ENCODE peak calls at places on chromosomes 3 and 15, in four cellular contexts. One of them, this sample, is unnamed.

GRCh38 chr3:109275702-109276293 is 40.5 kb downstream of the DPPA2 start:
- DNase-seq in K562: peak; percentile 24
- DNase-seq in GM12878: no peak
- DNase-seq in HepG2: peak; percentile 42
- DNase-seq in this sample: peak; percentile 41

GRCh38 chr3:161503271-161503670 is 6.7 kb downstream of the OTOL1 start:
- DNase-seq in GM12878: no peak
- DNase-seq in HepG2: no peak
- DNase-seq in K562: no peak
- DNase-seq in this sample: no peak

GRCh38 chr3:169268286-169268776 is 395.2 kb downstream of the MECOM start:
- DNase-seq in HepG2: no peak
- DNase-seq in K562: no peak
- DNase-seq in GM12878: no peak
- DNase-seq in this sample: no peak

GRCh38 chr15:38888701-38889154 is 324.1 kb upstream of the RASGRP1 start:
- DNase-seq in HepG2: no peak
- DNase-seq in K562: no peak
- DNase-seq in GM12878: no peak
- DNase-seq in this sample: no peak

GRCh38 chr3:127815641-127816605 is 6.4 kb downstream of the MGLL start:
- DNase-seq in HepG2: no peak
- DNase-seq in GM12878: no peak
- DNase-seq in K562: no peak
- DNase-seq in this sample: no peak

GRCh38 chr15:76150508-76150907 is 90.7 kb downstream of the TMEM266 start:
- DNase-seq in HepG2: no peak
- DNase-seq in GM12878: no peak
- DNase-seq in K562: no peak
- DNase-seq in this sample: no peak

GRCh38 chr3:57691411-57692133 is 1.3 kb downstream of the DENND6A start:
- DNase-seq in HepG2: no peak
- DNase-seq in K562: no peak
- DNase-seq in GM12878: no peak
- DNase-seq in this sample: no peak

GRCh38 chr3:125039041-125039896 is 16.5 kb downstream of the HEG1 start:
- DNase-seq in HepG2: no peak
- DNase-seq in GM12878: no peak
- DNase-seq in K562: no peak
- DNase-seq in this sample: no peak

GRCh38 chr3:179451335-179452165 is at the start of gene GNB4:
- DNase-seq in K562: peak; percentile 88
- DNase-seq in GM12878: no peak
- DNase-seq in HepG2: no peak
- DNase-seq in this sample: peak; percentile 74

GRCh38 chr3:184567924-184568590 is 6.5 kb downstream of the EPHB3 start:
- DNase-seq in HepG2: no peak
- DNase-seq in K562: no peak
- DNase-seq in GM12878: no peak
- DNase-seq in this sample: no peak

GRCh38 chr3:175620093-175620492 is 761.0 kb downstream of the NAALADL2 start:
- DNase-seq in K562: no peak
- DNase-seq in GM12878: no peak
- DNase-seq in HepG2: no peak
- DNase-seq in this sample: no peak

GRCh38 chr3:159616234-159616825 is 372.3 kb upstream of the IL12A start:
- DNase-seq in K562: no peak
- DNase-seq in GM12878: no peak
- DNase-seq in HepG2: no peak
- DNase-seq in this sample: peak; percentile 32

GRCh38 chr3:156161172-156161571 is 40.8 kb downstream of the KCNAB1 start:
- DNase-seq in HepG2: no peak
- DNase-seq in GM12878: no peak
- DNase-seq in K562: no peak
- DNase-seq in this sample: peak; percentile 55

GRCh38 chr3:42250761-42251160 is 15.2 kb downstream of the CCK start:
- DNase-seq in GM12878: no peak
- DNase-seq in K562: no peak
- DNase-seq in HepG2: no peak
- DNase-seq in this sample: no peak

GRCh38 chr15:67025719-67026118 is 39.7 kb upstream of the SMAD3 start:
- DNase-seq in HepG2: no peak
- DNase-seq in GM12878: no peak
- DNase-seq in K562: no peak
- DNase-seq in this sample: no peak

GRCh38 chr3:194204793-194205065 is 68.8 kb downstream of the HES1 start:
- DNase-seq in K562: no peak
- DNase-seq in HepG2: no peak
- DNase-seq in GM12878: no peak
- DNase-seq in this sample: no peak

GRCh38 chr3:51271172-51271571 is 113.9 kb upstream of the MANF start:
- DNase-seq in HepG2: no peak
- DNase-seq in GM12878: no peak
- DNase-seq in K562: no peak
- DNase-seq in this sample: no peak

GRCh38 chr3:69675773-69676660 is 63.2 kb upstream of the MITF start:
- DNase-seq in GM12878: no peak
- DNase-seq in HepG2: no peak
- DNase-seq in K562: no peak
- DNase-seq in this sample: no peak

GRCh38 chr3:108835101-108835500 is 12.5 kb downstream of the TRAT1 start:
- DNase-seq in HepG2: no peak
- DNase-seq in K562: no peak
- DNase-seq in GM12878: no peak
- DNase-seq in this sample: no peak

GRCh38 chr3:126835472-126836219 is 131.6 kb downstream of the CHCHD6 start:
- DNase-seq in GM12878: no peak
- DNase-seq in K562: peak; percentile 32
- DNase-seq in HepG2: no peak
- DNase-seq in this sample: peak; percentile 68

GRCh38 chr3:38837358-38837757 is 21.3 kb upstream of the SCN10A start:
- DNase-seq in GM12878: no peak
- DNase-seq in K562: no peak
- DNase-seq in HepG2: no peak
- DNase-seq in this sample: no peak

GRCh38 chr3:38843898-38844297 is 27.9 kb upstream of the SCN10A start:
- DNase-seq in K562: peak; percentile 27
- DNase-seq in GM12878: no peak
- DNase-seq in HepG2: peak; percentile 34
- DNase-seq in this sample: peak; percentile 27

GRCh38 chr3:38840987-38841386 is 25.0 kb upstream of the SCN10A start:
- DNase-seq in K562: peak; percentile 34
- DNase-seq in GM12878: no peak
- DNase-seq in HepG2: no peak
- DNase-seq in this sample: no peak

GRCh38 chr3:38836561-38836960 is 20.5 kb upstream of the SCN10A start:
- DNase-seq in GM12878: no peak
- DNase-seq in K562: no peak
- DNase-seq in HepG2: no peak
- DNase-seq in this sample: no peak

DNA sequence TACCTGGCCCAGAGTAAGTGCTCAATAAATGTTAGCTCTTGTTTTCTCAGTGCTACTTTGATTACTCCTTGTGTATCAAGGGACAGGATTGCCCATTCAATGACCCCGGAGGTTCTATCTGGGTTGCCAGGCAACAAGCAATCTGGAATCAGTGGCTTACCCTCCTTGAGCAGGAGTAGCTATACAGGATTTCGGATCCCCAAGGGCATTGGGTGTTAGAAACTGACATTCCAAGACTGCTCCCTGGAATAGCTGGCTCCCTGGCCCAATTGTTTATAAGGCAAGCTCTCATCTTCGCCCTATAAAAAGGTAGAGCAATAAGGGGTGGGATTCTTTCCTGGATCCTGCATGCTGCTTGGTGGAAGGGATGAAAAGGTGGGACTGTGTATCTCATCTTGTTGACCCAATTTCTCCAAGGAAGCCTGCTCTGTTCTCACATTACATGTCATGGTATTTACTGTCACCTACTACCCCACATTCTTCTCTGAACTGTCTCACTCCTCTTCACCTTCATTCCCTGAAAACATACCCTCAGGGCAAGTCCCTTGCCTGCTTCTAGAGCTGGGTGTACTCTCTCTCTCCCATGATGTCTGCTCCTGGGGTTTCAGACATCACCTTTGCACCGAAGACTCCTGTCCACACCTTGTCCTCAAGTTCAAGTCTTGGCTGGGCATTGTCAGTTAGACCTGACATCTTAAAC is 26.4 kb upstream of the SCN10A start:
- DNase-seq in HepG2: no peak
- DNase-seq in GM12878: no peak
- DNase-seq in K562: no peak
- DNase-seq in this sample: no peak
- TF ChIP-seq TARDBP in HepG2: no peak
- TF ChIP-seq TARDBP in GM12878: no peak
- TF ChIP-seq TARDBP in K562: no peak
- TF ChIP-seq TARDBP in this sample: no peak

DNA sequence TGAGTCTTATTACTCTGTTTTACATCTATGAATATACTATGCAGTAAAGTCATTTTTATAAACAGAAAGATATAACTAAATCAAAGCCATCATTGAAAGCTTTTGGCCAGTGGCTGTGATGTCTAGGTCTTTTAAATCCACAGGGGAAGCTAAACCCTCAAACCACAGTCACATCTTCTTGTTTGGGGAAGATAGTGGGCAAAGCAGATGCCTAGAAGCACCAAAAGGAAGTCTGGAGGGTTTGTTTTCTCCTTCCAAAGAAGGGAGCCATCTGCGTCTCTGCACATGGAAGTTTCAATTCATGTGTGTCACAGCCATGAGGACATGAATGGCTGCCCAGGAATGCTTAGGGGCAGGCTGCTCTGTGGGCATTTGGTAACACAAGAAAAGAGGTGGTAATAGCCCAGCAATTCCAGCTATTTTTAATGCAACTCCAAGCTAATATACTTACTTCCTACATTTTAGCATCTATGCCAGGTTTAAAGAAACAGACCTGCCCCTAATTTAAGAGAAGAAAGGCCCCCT is 322.2 kb downstream of the SLC9A9 start:
- DNase-seq in K562: no peak
- DNase-seq in GM12878: no peak
- DNase-seq in HepG2: no peak
- DNase-seq in this sample: no peak
- TF ChIP-seq BHLHE40 in K562: no peak
- TF ChIP-seq BHLHE40 in GM12878: no peak
- TF ChIP-seq BHLHE40 in HepG2: no peak
- TF ChIP-seq BHLHE40 in this sample: no peak

GRCh38 chr15:65804252-65804931 is 12.3 kb upstream of the DENND4A start:
- DNase-seq in HepG2: peak; percentile 91
- DNase-seq in GM12878: no peak
- DNase-seq in K562: no peak
- DNase-seq in this sample: no peak
- TF ChIP-seq TARDBP in HepG2: no peak
- TF ChIP-seq TARDBP in GM12878: no peak
- TF ChIP-seq TARDBP in K562: no peak
- TF ChIP-seq TARDBP in this sample: no peak

GRCh38 chr3:4355401-4356224 is 52.4 kb downstream of the SETMAR start:
- DNase-seq in GM12878: no peak
- DNase-seq in HepG2: peak; percentile 24
- DNase-seq in K562: no peak
- DNase-seq in this sample: no peak
- TF ChIP-seq BHLHE40 in GM12878: no peak
- TF ChIP-seq BHLHE40 in HepG2: no peak
- TF ChIP-seq BHLHE40 in K562: no peak
- TF ChIP-seq BHLHE40 in this sample: no peak

This sample was measured in HEK293T.